ENCODE peak calls at places on chromosomes 4 and X, in ten cellular contexts. One of them, this sample, is unnamed.

GRCh38 chr4:131257241-131257640 is 1891.9 kb upstream of the PCDH10 start:
- DNase-seq in adrenal gland: no peak
- DNase-seq in fibroblast of pulmonary artery: no peak
- DNase-seq in astrocyte: no peak
- DNase-seq in mammary epithelial cell: no peak
- DNase-seq in upper lobe of right lung: no peak
- DNase-seq in OCI-LY7: no peak
- DNase-seq in left ventricle myocardium inferior: no peak
- DNase-seq in transverse colon: no peak
- DNase-seq in neural progenitor cell: no peak
- DNase-seq in this sample: no peak

GRCh38 chr4:94758700-94759399 is 1.1 kb downstream of the BMPR1B start:
- DNase-seq in mammary epithelial cell: peak
- DNase-seq in left ventricle myocardium inferior: no peak
- DNase-seq in upper lobe of right lung: no peak
- DNase-seq in OCI-LY7: no peak
- DNase-seq in transverse colon: no peak
- DNase-seq in fibroblast of pulmonary artery: no peak
- DNase-seq in adrenal gland: no peak
- DNase-seq in neural progenitor cell: peak
- DNase-seq in astrocyte: peak
- DNase-seq in this sample: peak

GRCh38 chr4:76984127-76984526 is 34.6 kb downstream of the SEPTIN11 start:
- DNase-seq in fibroblast of pulmonary artery: peak
- DNase-seq in OCI-LY7: peak
- DNase-seq in upper lobe of right lung: no peak
- DNase-seq in left ventricle myocardium inferior: no peak
- DNase-seq in mammary epithelial cell: peak
- DNase-seq in astrocyte: peak
- DNase-seq in neural progenitor cell: no peak
- DNase-seq in adrenal gland: no peak
- DNase-seq in transverse colon: no peak
- DNase-seq in this sample: no peak

GRCh38 chrX:9351112-9351511 is 113.7 kb upstream of the TBL1X start:
- DNase-seq in OCI-LY7: no peak
- DNase-seq in astrocyte: no peak
- DNase-seq in transverse colon: no peak
- DNase-seq in mammary epithelial cell: no peak
- DNase-seq in left ventricle myocardium inferior: no peak
- DNase-seq in adrenal gland: no peak
- DNase-seq in fibroblast of pulmonary artery: no peak
- DNase-seq in neural progenitor cell: no peak
- DNase-seq in upper lobe of right lung: no peak
- DNase-seq in this sample: no peak

GRCh38 chr4:48804584-48805301 is 24.7 kb upstream of the FRYL start:
- DNase-seq in OCI-LY7: no peak
- DNase-seq in fibroblast of pulmonary artery: no peak
- DNase-seq in upper lobe of right lung: no peak
- DNase-seq in adrenal gland: no peak
- DNase-seq in left ventricle myocardium inferior: no peak
- DNase-seq in astrocyte: no peak
- DNase-seq in mammary epithelial cell: no peak
- DNase-seq in neural progenitor cell: no peak
- DNase-seq in transverse colon: no peak
- DNase-seq in this sample: no peak

GRCh38 chr4:155914782-155915181 is 11.3 kb downstream of the TDO2 start:
- DNase-seq in left ventricle myocardium inferior: no peak
- DNase-seq in adrenal gland: no peak
- DNase-seq in transverse colon: no peak
- DNase-seq in astrocyte: peak
- DNase-seq in neural progenitor cell: no peak
- DNase-seq in upper lobe of right lung: no peak
- DNase-seq in mammary epithelial cell: no peak
- DNase-seq in fibroblast of pulmonary artery: no peak
- DNase-seq in OCI-LY7: no peak
- DNase-seq in this sample: no peak

GRCh38 chr4:25703731-25704388 is 48.2 kb downstream of the SLC34A2 start:
- DNase-seq in fibroblast of pulmonary artery: peak
- DNase-seq in OCI-LY7: no peak
- DNase-seq in transverse colon: no peak
- DNase-seq in mammary epithelial cell: peak
- DNase-seq in adrenal gland: no peak
- DNase-seq in neural progenitor cell: no peak
- DNase-seq in upper lobe of right lung: no peak
- DNase-seq in left ventricle myocardium inferior: no peak
- DNase-seq in astrocyte: peak
- DNase-seq in this sample: no peak

GRCh38 chr4:6962211-6963041 is 52.8 kb downstream of the TBC1D14 start:
- DNase-seq in mammary epithelial cell: no peak
- DNase-seq in adrenal gland: no peak
- DNase-seq in fibroblast of pulmonary artery: no peak
- DNase-seq in OCI-LY7: no peak
- DNase-seq in transverse colon: no peak
- DNase-seq in astrocyte: no peak
- DNase-seq in upper lobe of right lung: no peak
- DNase-seq in neural progenitor cell: peak
- DNase-seq in left ventricle myocardium inferior: no peak
- DNase-seq in this sample: no peak

GRCh38 chr4:151031831-151032605 is 16.9 kb upstream of the LRBA start:
- DNase-seq in neural progenitor cell: no peak
- DNase-seq in adrenal gland: no peak
- DNase-seq in fibroblast of pulmonary artery: peak
- DNase-seq in mammary epithelial cell: peak
- DNase-seq in left ventricle myocardium inferior: no peak
- DNase-seq in astrocyte: peak
- DNase-seq in transverse colon: no peak
- DNase-seq in upper lobe of right lung: no peak
- DNase-seq in OCI-LY7: no peak
- DNase-seq in this sample: no peak

GRCh38 chrX:151151668-151152267 is 24.6 kb upstream of the GPR50 start:
- DNase-seq in fibroblast of pulmonary artery: peak
- DNase-seq in transverse colon: peak
- DNase-seq in mammary epithelial cell: peak
- DNase-seq in adrenal gland: peak
- DNase-seq in left ventricle myocardium inferior: no peak
- DNase-seq in neural progenitor cell: peak
- DNase-seq in upper lobe of right lung: no peak
- DNase-seq in OCI-LY7: peak
- DNase-seq in astrocyte: peak
- DNase-seq in this sample: peak

GRCh38 chr4:56757270-56757746 is 64.2 kb downstream of the SPINK2 start:
- DNase-seq in adrenal gland: no peak
- DNase-seq in mammary epithelial cell: peak
- DNase-seq in upper lobe of right lung: no peak
- DNase-seq in left ventricle myocardium inferior: no peak
- DNase-seq in fibroblast of pulmonary artery: peak
- DNase-seq in neural progenitor cell: no peak
- DNase-seq in astrocyte: peak
- DNase-seq in OCI-LY7: peak
- DNase-seq in transverse colon: peak
- DNase-seq in this sample: peak

GRCh38 chr4:9703391-9703790 is 78.0 kb upstream of the DRD5 start:
- DNase-seq in adrenal gland: peak
- DNase-seq in left ventricle myocardium inferior: peak
- DNase-seq in transverse colon: peak
- DNase-seq in OCI-LY7: peak
- DNase-seq in astrocyte: no peak
- DNase-seq in mammary epithelial cell: peak
- DNase-seq in upper lobe of right lung: peak
- DNase-seq in neural progenitor cell: peak
- DNase-seq in fibroblast of pulmonary artery: peak
- DNase-seq in this sample: peak

GRCh38 chrX:9131066-9131465 is 97.1 kb upstream of the FAM9B start:
- DNase-seq in mammary epithelial cell: no peak
- DNase-seq in astrocyte: no peak
- DNase-seq in transverse colon: no peak
- DNase-seq in fibroblast of pulmonary artery: no peak
- DNase-seq in OCI-LY7: no peak
- DNase-seq in neural progenitor cell: no peak
- DNase-seq in adrenal gland: no peak
- DNase-seq in upper lobe of right lung: no peak
- DNase-seq in left ventricle myocardium inferior: no peak
- DNase-seq in this sample: no peak

GRCh38 chr4:153248641-153249198 is 44.5 kb downstream of the TRIM2 start:
- DNase-seq in OCI-LY7: no peak
- DNase-seq in upper lobe of right lung: no peak
- DNase-seq in mammary epithelial cell: no peak
- DNase-seq in neural progenitor cell: no peak
- DNase-seq in fibroblast of pulmonary artery: no peak
- DNase-seq in astrocyte: no peak
- DNase-seq in transverse colon: no peak
- DNase-seq in adrenal gland: no peak
- DNase-seq in left ventricle myocardium inferior: no peak
- DNase-seq in this sample: peak

GRCh38 chr4:125979868-125980412 is 665.2 kb downstream of the FAT4 start:
- DNase-seq in adrenal gland: no peak
- DNase-seq in neural progenitor cell: no peak
- DNase-seq in astrocyte: peak
- DNase-seq in mammary epithelial cell: no peak
- DNase-seq in upper lobe of right lung: no peak
- DNase-seq in transverse colon: no peak
- DNase-seq in fibroblast of pulmonary artery: no peak
- DNase-seq in OCI-LY7: no peak
- DNase-seq in left ventricle myocardium inferior: no peak
- DNase-seq in this sample: no peak

GRCh38 chr4:104616401-104616820 is 121.7 kb upstream of the CXXC4 start:
- DNase-seq in upper lobe of right lung: no peak
- DNase-seq in left ventricle myocardium inferior: peak
- DNase-seq in fibroblast of pulmonary artery: no peak
- DNase-seq in OCI-LY7: no peak
- DNase-seq in astrocyte: no peak
- DNase-seq in transverse colon: no peak
- DNase-seq in mammary epithelial cell: no peak
- DNase-seq in neural progenitor cell: no peak
- DNase-seq in adrenal gland: peak
- DNase-seq in this sample: peak

GRCh38 chrX:129934952-129935351 is 29.0 kb downstream of the UTP14A start:
- DNase-seq in transverse colon: no peak
- DNase-seq in neural progenitor cell: no peak
- DNase-seq in mammary epithelial cell: no peak
- DNase-seq in upper lobe of right lung: no peak
- DNase-seq in astrocyte: no peak
- DNase-seq in OCI-LY7: no peak
- DNase-seq in adrenal gland: no peak
- DNase-seq in left ventricle myocardium inferior: no peak
- DNase-seq in fibroblast of pulmonary artery: no peak
- DNase-seq in this sample: no peak

DNA sequence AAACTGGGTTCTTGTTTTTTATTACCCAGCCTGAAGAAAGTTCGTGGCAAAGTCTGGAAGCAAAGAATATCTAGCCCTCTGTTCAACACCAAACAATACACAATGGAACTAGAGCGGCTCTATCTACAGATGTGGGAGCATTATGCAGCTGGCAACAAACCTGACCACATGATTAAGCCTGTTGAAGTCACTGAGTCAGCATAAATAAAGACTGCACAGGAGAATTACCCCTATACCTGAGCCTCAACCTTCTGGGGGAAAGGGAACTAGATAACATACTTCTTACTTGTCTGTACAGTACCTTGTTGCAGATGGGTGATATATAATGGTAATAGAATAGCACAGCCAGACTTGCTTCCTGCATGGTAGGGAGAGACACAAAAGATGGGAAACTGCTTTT is 4.6 kb upstream of the GCNA start:
- DNase-seq in mammary epithelial cell: no peak
- DNase-seq in left ventricle myocardium inferior: no peak
- DNase-seq in transverse colon: no peak
- DNase-seq in OCI-LY7: no peak
- DNase-seq in neural progenitor cell: no peak
- DNase-seq in astrocyte: no peak
- DNase-seq in fibroblast of pulmonary artery: no peak
- DNase-seq in upper lobe of right lung: no peak
- DNase-seq in adrenal gland: no peak
- DNase-seq in this sample: no peak
- H3K4me3 ChIP-seq in mammary epithelial cell: no peak
- H3K4me3 ChIP-seq in left ventricle myocardium inferior: no peak
- H3K4me3 ChIP-seq in transverse colon: no peak
- H3K4me3 ChIP-seq in OCI-LY7: no peak
- H3K4me3 ChIP-seq in neural progenitor cell: no peak
- H3K4me3 ChIP-seq in astrocyte: no peak
- H3K4me3 ChIP-seq in fibroblast of pulmonary artery: no peak
- H3K4me3 ChIP-seq in upper lobe of right lung: no peak
- H3K4me3 ChIP-seq in adrenal gland: no peak
- H3K4me3 ChIP-seq in this sample: no peak

GRCh38 chr4:2535386-2536192 is 858 bp upstream of the FAM193A start:
- DNase-seq in neural progenitor cell: peak
- DNase-seq in OCI-LY7: peak
- DNase-seq in transverse colon: peak
- DNase-seq in mammary epithelial cell: no peak
- DNase-seq in left ventricle myocardium inferior: peak
- DNase-seq in upper lobe of right lung: peak
- DNase-seq in astrocyte: peak
- DNase-seq in fibroblast of pulmonary artery: peak
- DNase-seq in adrenal gland: peak
- DNase-seq in this sample: no peak
- TF ChIP-seq CTCF in neural progenitor cell: peak
- TF ChIP-seq CTCF in OCI-LY7: peak
- TF ChIP-seq CTCF in transverse colon: no peak
- TF ChIP-seq CTCF in mammary epithelial cell: no peak
- TF ChIP-seq CTCF in left ventricle myocardium inferior: peak
- TF ChIP-seq CTCF in upper lobe of right lung: peak
- TF ChIP-seq CTCF in astrocyte: no peak
- TF ChIP-seq CTCF in fibroblast of pulmonary artery: no peak
- TF ChIP-seq CTCF in adrenal gland: no peak
- TF ChIP-seq CTCF in this sample: no peak

DNA sequence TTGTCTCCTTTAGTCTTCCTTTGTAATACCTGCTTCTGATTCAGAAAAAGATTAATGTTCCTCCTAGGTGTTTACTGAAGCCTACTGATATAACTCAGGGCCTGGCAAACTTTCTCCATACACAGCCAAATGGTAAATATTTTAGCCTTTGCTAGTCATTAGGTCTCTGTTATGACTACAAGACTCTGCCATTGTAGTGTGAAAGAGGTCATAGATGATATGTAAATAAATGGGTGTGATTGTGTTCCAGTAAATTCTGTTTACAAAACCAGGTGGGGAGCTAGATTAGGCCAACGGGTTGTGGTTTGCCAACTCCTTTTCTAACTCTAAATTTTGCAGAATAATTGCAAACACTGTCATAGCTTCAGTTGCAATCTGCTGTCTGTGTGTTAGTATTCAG is 568.1 kb upstream of the GNPDA2 start:
- DNase-seq in left ventricle myocardium inferior: no peak
- DNase-seq in adrenal gland: no peak
- DNase-seq in OCI-LY7: no peak
- DNase-seq in upper lobe of right lung: no peak
- DNase-seq in fibroblast of pulmonary artery: no peak
- DNase-seq in mammary epithelial cell: no peak
- DNase-seq in neural progenitor cell: no peak
- DNase-seq in transverse colon: no peak
- DNase-seq in astrocyte: no peak
- DNase-seq in this sample: no peak
- H3K4me3 ChIP-seq in left ventricle myocardium inferior: no peak
- H3K4me3 ChIP-seq in adrenal gland: no peak
- H3K4me3 ChIP-seq in OCI-LY7: no peak
- H3K4me3 ChIP-seq in upper lobe of right lung: no peak
- H3K4me3 ChIP-seq in fibroblast of pulmonary artery: no peak
- H3K4me3 ChIP-seq in mammary epithelial cell: no peak
- H3K4me3 ChIP-seq in neural progenitor cell: no peak
- H3K4me3 ChIP-seq in transverse colon: no peak
- H3K4me3 ChIP-seq in astrocyte: no peak
- H3K4me3 ChIP-seq in this sample: no peak

GRCh38 chr4:40980318-40980883 is 230.6 kb downstream of the NSUN7 start:
- DNase-seq in mammary epithelial cell: peak
- DNase-seq in fibroblast of pulmonary artery: peak
- DNase-seq in neural progenitor cell: peak
- DNase-seq in adrenal gland: no peak
- DNase-seq in astrocyte: no peak
- DNase-seq in OCI-LY7: peak
- DNase-seq in upper lobe of right lung: no peak
- DNase-seq in left ventricle myocardium inferior: no peak
- DNase-seq in transverse colon: no peak
- DNase-seq in this sample: no peak
- TF ChIP-seq CTCF in mammary epithelial cell: peak
- TF ChIP-seq CTCF in fibroblast of pulmonary artery: peak
- TF ChIP-seq CTCF in neural progenitor cell: peak
- TF ChIP-seq CTCF in adrenal gland: no peak
- TF ChIP-seq CTCF in astrocyte: peak
- TF ChIP-seq CTCF in OCI-LY7: peak
- TF ChIP-seq CTCF in upper lobe of right lung: peak
- TF ChIP-seq CTCF in left ventricle myocardium inferior: peak
- TF ChIP-seq CTCF in transverse colon: no peak
- TF ChIP-seq CTCF in this sample: no peak